ENCODE peak calls at places on chromosomes 1 and 21, in nine cellular contexts. B, E, P, Q, G, U, F, V and T are unnamed samples.

GRCh38 chr1:235315735-235316134 is 12.2 kb downstream of the ARID4B start:
- DNase-seq in F (no peak), P (no peak), E (no peak), G (no peak), B (no peak), Q (no peak), V (no peak), U (no peak), T (no peak)

GRCh38 chr1:5424802-5425201 is 567.4 kb downstream of the NPHP4 start:
- DNase-seq in G (no peak), P (no peak), V (no peak), E (no peak), F (no peak), Q (no peak), B (no peak), U (peak), T (no peak)

GRCh38 chr1:116781034-116781433 is 26.8 kb downstream of the CD2 start:
- DNase-seq in E (no peak), P (no peak), U (no peak), Q (no peak), B (no peak), V (no peak), F (no peak), G (no peak), T (no peak)

GRCh38 chr1:204647114-204647804 is 38.3 kb downstream of the LRRN2 start:
- DNase-seq in Q (peak), P (peak), E (peak), F (no peak), G (no peak), U (peak), V (peak), B (peak), T (no peak)

GRCh38 chr1:115428262-115428661 is 90.2 kb upstream of the NGF start:
- DNase-seq in G (no peak), B (no peak), U (no peak), F (no peak), P (no peak), Q (no peak), E (no peak), V (no peak), T (no peak)

GRCh38 chr1:205044745-205045144 is 1.7 kb downstream of the CNTN2 start:
- DNase-seq in U (no peak), V (no peak), F (no peak), P (no peak), B (no peak), G (no peak), E (no peak), Q (no peak), T (no peak)

GRCh38 chr1:239493736-239494285 is 107.4 kb downstream of the CHRM3 start:
- DNase-seq in U (no peak), V (no peak), P (no peak), Q (no peak), B (no peak), E (no peak), F (no peak), G (no peak), T (no peak)

GRCh38 chr1:208203848-208204609 is 40.2 kb downstream of the PLXNA2 start:
- DNase-seq in Q (no peak), V (no peak), E (peak), B (no peak), F (no peak), P (peak), U (no peak), G (no peak), T (peak)

GRCh38 chr21:15850645-15851044 is 120.9 kb downstream of the USP25 start:
- DNase-seq in P (peak), E (peak), V (no peak), U (peak), F (no peak), G (no peak), B (no peak), Q (no peak), T (no peak)

GRCh38 chr21:38303300-38303699 is 46.5 kb downstream of the KCNJ15 start:
- DNase-seq in V (no peak), G (no peak), Q (no peak), U (peak), E (peak), P (peak), B (peak), F (peak), T (peak)

GRCh38 chr1:39957299-39958020 is 2.5 kb downstream of the MFSD2A start:
- DNase-seq in G (no peak), F (no peak), E (no peak), Q (no peak), U (peak), V (no peak), B (no peak), P (peak), T (no peak)

GRCh38 chr1:89781494-89782126 is 39.2 kb upstream of the LRRC8D start:
- DNase-seq in F (no peak), B (no peak), Q (no peak), V (no peak), U (no peak), G (no peak), E (no peak), P (peak), T (no peak)

GRCh38 chr1:243642936-243643335 is 207.1 kb downstream of the AKT3 start:
- DNase-seq in E (peak), B (no peak), Q (no peak), P (peak), G (no peak), V (no peak), F (no peak), U (no peak), T (no peak)

GRCh38 chr1:231385118-231385748 is 36.9 kb downstream of the EGLN1 start:
- DNase-seq in F (no peak), G (no peak), P (no peak), B (no peak), V (no peak), E (no peak), U (peak), Q (peak), T (no peak)
- H3K4me3 ChIP-seq in F (no peak), G (no peak), P (no peak), B (no peak), V (no peak), E (no peak), U (no peak), Q (no peak), T (no peak)

DNA sequence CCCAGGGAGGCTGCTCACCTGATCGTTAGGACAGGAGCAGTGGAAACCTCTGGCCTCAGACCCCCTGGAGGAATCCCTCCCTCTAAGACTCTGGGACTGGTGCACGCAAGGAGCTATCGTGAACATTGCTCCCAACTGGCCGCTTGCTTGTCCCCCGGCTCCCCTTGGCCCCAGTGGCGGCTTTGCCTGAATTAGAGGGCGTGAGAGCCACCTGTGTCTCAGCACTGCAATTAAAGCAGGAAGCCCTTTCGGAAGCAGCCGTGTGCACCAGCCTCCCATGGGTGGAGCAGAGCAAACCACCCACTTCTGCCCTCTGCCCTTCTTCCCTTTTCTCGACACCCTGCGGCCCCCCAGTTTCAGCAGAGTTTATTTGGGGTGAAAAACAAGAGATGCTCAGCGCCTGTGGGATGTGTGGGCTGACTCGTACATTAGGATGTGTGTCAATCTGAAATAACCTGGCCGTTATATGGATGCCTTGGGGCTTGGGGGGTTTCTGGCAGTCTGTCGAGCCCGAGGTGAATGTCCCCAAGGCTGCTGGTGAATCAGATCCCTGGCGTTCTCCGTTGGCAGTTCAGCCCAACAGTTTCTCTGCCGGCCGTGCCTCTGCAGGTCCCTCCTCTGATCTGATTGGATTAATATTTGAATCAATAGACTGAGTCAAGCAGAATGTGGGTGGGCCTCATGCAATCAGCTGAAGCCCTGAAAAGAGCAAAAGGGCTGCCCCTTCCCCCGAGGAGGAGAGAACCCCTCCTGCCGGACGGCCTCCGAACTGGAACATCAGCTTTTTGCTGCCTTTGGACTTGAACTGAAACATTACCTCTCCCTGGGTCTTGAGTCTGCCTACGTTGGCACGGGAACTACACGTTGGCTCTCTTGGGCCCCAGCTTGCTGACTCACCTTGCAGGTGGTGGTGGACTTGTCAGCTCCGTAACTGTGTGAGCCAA is 7.3 kb upstream of the UMODL1 start:
- DNase-seq in U (peak), P (no peak), E (no peak), B (peak), F (peak), G (peak), Q (peak), V (no peak), T (no peak)
- TF ChIP-seq CTCF in U (peak), P (no peak), E (no peak), B (peak), F (no peak), G (no peak), Q (no peak), V (no peak), T (no peak)

DNA sequence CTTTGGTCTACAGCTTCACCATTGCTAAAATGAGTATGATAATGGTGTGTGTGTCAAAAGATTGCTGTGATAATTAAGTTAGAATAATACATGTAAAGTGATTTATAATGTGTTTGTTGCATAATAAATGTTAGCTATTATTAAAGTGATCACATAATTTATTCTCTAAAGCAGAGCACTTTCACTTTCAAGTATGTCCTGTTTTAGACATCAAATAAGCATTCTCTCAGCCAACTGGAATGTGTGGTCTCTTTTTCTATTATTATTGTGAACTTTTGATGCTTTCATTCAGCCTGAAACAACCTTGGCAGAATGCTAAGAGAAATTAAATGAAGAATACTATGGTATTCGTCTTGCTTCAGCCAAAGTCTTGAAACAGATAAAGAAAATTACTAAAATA is 102.8 kb upstream of the COL11A1 start:
- DNase-seq in P (no peak), Q (no peak), V (no peak), B (no peak), F (no peak), U (no peak), G (no peak), E (peak), T (no peak)
- H3K4me3 ChIP-seq in P (no peak), Q (no peak), V (no peak), B (no peak), F (no peak), U (no peak), G (no peak), E (no peak), T (no peak)

GRCh38 chr1:2878591-2878990 is 77.1 kb upstream of the TTC34 start:
- DNase-seq in G (no peak), P (no peak), E (no peak), F (no peak), V (no peak), U (no peak), Q (no peak), B (no peak), T (no peak)

GRCh38 chr1:2874207-2875165 is 73.0 kb upstream of the TTC34 start:
- DNase-seq in Q (peak), P (no peak), G (no peak), B (no peak), E (no peak), F (no peak), V (no peak), U (no peak), T (no peak)

GRCh38 chr1:2877391-2877790 is 75.9 kb upstream of the TTC34 start:
- DNase-seq in F (no peak), U (no peak), P (no peak), E (no peak), B (no peak), Q (no peak), G (no peak), V (no peak), T (no peak)

GRCh38 chr1:2876846-2877245 is 75.4 kb upstream of the TTC34 start:
- DNase-seq in Q (no peak), G (no peak), F (no peak), V (no peak), P (no peak), B (no peak), E (no peak), U (no peak), T (no peak)

GRCh38 chr1:2875677-2876531 is 74.4 kb upstream of the TTC34 start:
- DNase-seq in B (no peak), F (peak), G (no peak), Q (peak), P (no peak), U (no peak), E (no peak), V (no peak), T (no peak)
- TF ChIP-seq CTCF in B (peak), F (peak), G (peak), Q (peak), P (no peak), U (no peak), E (peak), V (peak), T (peak)

GRCh38 chr21:36297938-36298572 is 21.9 kb upstream of the MORC3 start:
- DNase-seq in V (peak), Q (peak), P (no peak), E (no peak), U (peak), B (peak), G (peak), F (peak), T (no peak)
- H3K4me3 ChIP-seq in V (no peak), Q (no peak), P (no peak), E (no peak), U (no peak), B (no peak), G (peak), F (peak), T (peak)

DNA sequence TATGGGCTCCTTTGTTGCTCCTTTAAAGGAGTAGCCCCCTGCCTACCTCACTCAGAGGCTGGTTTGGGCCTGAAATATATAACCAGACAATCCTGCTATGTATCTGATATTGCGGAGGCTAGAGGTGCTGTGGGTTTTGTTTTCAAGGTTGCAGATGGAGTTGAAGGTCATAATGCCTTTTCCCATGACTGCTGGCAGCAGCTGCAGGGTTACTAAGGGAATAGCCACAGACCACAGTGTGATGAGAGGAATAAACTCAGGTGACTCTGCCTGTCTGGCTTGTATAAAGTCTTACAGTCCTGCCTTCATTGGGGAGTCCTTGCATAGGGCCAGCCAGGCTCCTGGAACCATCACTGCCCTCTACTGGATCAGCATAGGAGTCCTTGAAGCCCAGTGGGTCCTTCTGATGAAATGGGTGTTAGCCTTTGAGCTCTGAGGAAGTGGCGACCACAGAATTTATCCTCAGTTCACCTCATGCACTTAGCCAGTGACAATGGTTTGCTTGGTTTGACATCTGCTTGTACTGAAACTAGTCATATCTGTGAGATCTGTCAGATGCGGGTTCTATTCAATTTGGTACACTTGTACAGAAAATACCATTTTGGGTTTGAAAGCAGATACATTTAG is 174.4 kb upstream of the HMCN1 start:
- DNase-seq in U (peak), G (peak), Q (peak), F (peak), B (peak), E (peak), P (peak), V (no peak), T (no peak)
- TF ChIP-seq CTCF in U (peak), G (peak), Q (peak), F (no peak), B (peak), E (peak), P (peak), V (peak), T (no peak)

DNA sequence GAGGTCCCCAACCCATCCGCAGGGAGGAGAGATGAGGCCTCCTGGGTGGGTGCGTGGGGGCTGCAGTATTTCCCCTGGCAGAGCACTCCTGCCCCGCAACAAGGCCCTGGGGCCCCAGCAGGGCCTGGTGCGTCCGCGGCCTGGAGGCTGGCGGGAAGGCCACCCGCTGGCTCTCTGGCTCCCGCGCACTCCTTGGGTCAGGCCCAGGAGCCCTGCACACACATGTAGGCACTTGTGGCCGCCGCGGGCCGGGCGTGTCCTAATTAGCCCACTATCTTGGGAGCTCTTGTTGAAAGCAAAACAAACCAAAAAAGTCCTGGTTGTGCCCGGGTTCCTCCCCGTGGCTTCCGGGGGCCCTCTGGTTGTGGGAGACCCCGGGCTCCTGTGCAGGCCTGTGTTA is 49.7 kb upstream of the CCDC27 start:
- DNase-seq in F (peak), B (no peak), Q (no peak), G (no peak), V (no peak), P (no peak), E (no peak), U (peak), T (no peak)
- H3K4me3 ChIP-seq in F (no peak), B (no peak), Q (no peak), G (no peak), V (no peak), P (no peak), E (no peak), U (no peak), T (no peak)

GRCh38 chr1:42006836-42007235 is 88.1 kb upstream of the HIVEP3 start:
- DNase-seq in B (no peak), G (no peak), V (no peak), Q (no peak), P (peak), E (peak), U (peak), F (no peak), T (no peak)

GRCh38 chr1:42013881-42014470 is 95.3 kb upstream of the HIVEP3 start:
- DNase-seq in V (no peak), P (peak), G (no peak), F (no peak), B (peak), E (no peak), U (no peak), Q (no peak), T (no peak)

GRCh38 chr1:42008264-42008663 is 89.5 kb upstream of the HIVEP3 start:
- DNase-seq in G (no peak), B (no peak), Q (no peak), F (no peak), P (no peak), E (no peak), V (no peak), U (no peak), T (no peak)

GRCh38 chr1:42012852-42013251 is 94.1 kb upstream of the HIVEP3 start:
- DNase-seq in F (no peak), V (no peak), B (no peak), U (no peak), P (no peak), G (no peak), E (no peak), Q (no peak), T (no peak)

GRCh38 chr1:42010381-42010780 is 91.7 kb upstream of the HIVEP3 start:
- DNase-seq in F (no peak), P (no peak), U (no peak), Q (no peak), V (no peak), B (no peak), G (no peak), E (no peak), T (no peak)
- TF ChIP-seq CTCF in F (no peak), P (no peak), U (no peak), Q (no peak), V (no peak), B (no peak), G (no peak), E (no peak), T (no peak)

DNA sequence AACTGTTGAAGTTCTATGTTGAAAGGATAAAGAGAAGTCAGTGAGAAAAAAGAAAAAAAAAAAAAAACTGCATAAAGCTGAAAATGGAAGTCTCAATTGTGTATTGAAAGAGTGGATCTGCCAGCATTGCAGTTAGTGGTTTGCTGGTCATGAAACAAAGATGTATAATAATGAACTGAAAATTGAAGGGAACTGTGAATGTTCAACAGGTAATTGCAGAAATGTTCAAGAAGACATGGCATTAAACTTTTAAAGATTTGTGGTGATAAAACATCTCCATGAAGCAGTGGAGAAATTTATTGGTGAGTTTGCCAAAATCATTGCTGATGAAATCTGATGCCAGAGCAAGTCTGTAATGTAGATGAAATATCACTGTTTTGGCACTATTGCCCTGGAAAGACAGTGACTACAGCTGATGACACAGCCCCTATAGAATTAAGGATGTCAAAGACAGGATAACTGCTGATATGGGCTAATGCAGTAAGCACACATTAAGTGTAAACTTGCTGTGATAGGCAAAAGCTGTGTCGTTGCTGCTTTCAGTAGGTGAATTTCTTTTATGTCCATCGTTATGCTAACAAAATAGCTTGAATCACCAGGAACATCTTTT is 71.0 kb downstream of the RD3 start:
- DNase-seq in V (no peak), G (no peak), P (peak), F (no peak), E (no peak), B (no peak), U (no peak), Q (no peak), T (no peak)
- H3K4me3 ChIP-seq in V (no peak), G (no peak), P (no peak), F (no peak), E (no peak), B (no peak), U (no peak), Q (no peak), T (no peak)

GRCh38 chr1:77579547-77579946 is 102.9 kb downstream of the ZZZ3 start:
- DNase-seq in V (no peak), F (no peak), E (no peak), B (no peak), P (no peak), Q (no peak), G (no peak), U (no peak), T (no peak)
- TF ChIP-seq CTCF in V (no peak), F (no peak), E (no peak), B (no peak), P (no peak), Q (peak), G (no peak), U (no peak), T (no peak)